ENCODE peak calls at places on chromosomes 13 and 19, in four cellular contexts. G is endothelial cell, A is activated B cell treated with CpG ODN at 0.5 μM for 24 hours, I is AG04450. P is an unnamed sample.

GRCh38 chr13:90615236-90615635 is 732.3 kb upstream of the MIR17HG start:
- DNase-seq in A (no peak), I (no peak), G (no peak), P (no peak)

GRCh38 chr19:30681162-30681996 is 309.2 kb downstream of the ZNF536 start:
- DNase-seq in A (no peak), G (no peak), I (no peak), P (no peak)

GRCh38 chr19:2503521-2504109 is 27.7 kb downstream of the GADD45B start:
- DNase-seq in I (no peak), A (no peak), G (no peak), P (no peak)

GRCh38 chr13:98509271-98510155 is 67.4 kb downstream of the STK24 start:
- DNase-seq in I (peak; percentile 59), G (no peak), A (no peak), P (no peak)

GRCh38 chr13:101150998-101151397 is 265.3 kb downstream of the NALCN start:
- DNase-seq in I (no peak), A (no peak), G (no peak), P (no peak)

GRCh38 chr13:45737571-45738002 is 35.5 kb downstream of the CBY2 start:
- DNase-seq in I (no peak), A (no peak), G (no peak), P (no peak)

GRCh38 chr13:46184277-46184699 is 2.3 kb upstream of the LCP1 start:
- DNase-seq in A (peak; percentile 61), I (no peak), G (peak; percentile 55), P (peak; percentile 33)

GRCh38 chr19:56142087-56142787 is 1.1 kb downstream of the ZNF444 start:
- DNase-seq in I (no peak), G (no peak), A (no peak), P (no peak)

GRCh38 chr19:28864577-28865042 is 348.3 kb downstream of the UQCRFS1 start:
- DNase-seq in I (no peak), A (no peak), G (no peak), P (no peak)

GRCh38 chr19:3154957-3155736 is 19.3 kb downstream of the GNA15 start:
- DNase-seq in I (peak; percentile 93), G (peak; percentile 73), A (peak; percentile 62), P (no peak)

GRCh38 chr13:113083402-113084061 is 22.1 kb upstream of the F7 start:
- DNase-seq in G (no peak), A (no peak), I (no peak), P (no peak)

GRCh38 chr19:28940751-28941500 is 272.0 kb downstream of the UQCRFS1 start:
- DNase-seq in I (no peak), G (no peak), A (no peak), P (no peak)

GRCh38 chr13:112837371-112838037 is 131.5 kb upstream of the MCF2L start:
- DNase-seq in I (no peak), G (no peak), A (no peak), P (no peak)

GRCh38 chr13:99308481-99309087 is 1.4 kb upstream of the GPR183 start:
- DNase-seq in G (no peak), I (no peak), A (no peak), P (no peak)

GRCh38 chr13:89227356-89227755 is 1556.2 kb downstream of the SLITRK5 start:
- DNase-seq in I (no peak), A (no peak), G (no peak), P (no peak)

GRCh38 chr13:97113231-97114001 is 108.7 kb upstream of the MBNL2 start:
- DNase-seq in I (no peak), G (no peak), A (no peak), P (no peak)

GRCh38 chr13:91046715-91047327 is 300.7 kb upstream of the MIR17HG start:
- DNase-seq in I (no peak), A (no peak), G (no peak), P (no peak)

GRCh38 chr13:27014406-27015359 is 156.9 kb downstream of the USP12 start:
- DNase-seq in G (no peak), A (no peak), I (no peak), P (no peak)

GRCh38 chr19:36377541-36378178 is 1.3 kb downstream of the ZFP14 start:
- DNase-seq in A (no peak), G (no peak), I (no peak), P (no peak)

GRCh38 chr13:28584873-28585317 is 74.0 kb upstream of the POMP start:
- DNase-seq in A (no peak), I (peak; percentile 13), G (no peak), P (no peak)

GRCh38 chr13:97275265-97275664 is 53.1 kb downstream of the MBNL2 start:
- DNase-seq in I (no peak), A (no peak), G (no peak), P (no peak)

GRCh38 chr13:64234255-64234654 is 2818.6 kb upstream of the PCDH20 start:
- DNase-seq in I (no peak), A (no peak), G (no peak), P (no peak)

GRCh38 chr13:98959775-98960325 is 18.0 kb downstream of the DOCK9 start:
- DNase-seq in I (no peak), G (no peak), A (no peak), P (no peak)

GRCh38 chr19:55467236-55468053 is 2.9 kb upstream of the C19orf85 start:
- DNase-seq in I (no peak), A (peak; percentile 73), G (peak; percentile 78), P (peak; percentile 75)

GRCh38 chr19:27652796-27653195 is 1560.2 kb downstream of the UQCRFS1 start:
- DNase-seq in A (no peak), I (no peak), G (no peak), P (no peak)

GRCh38 chr13:34931572-34931971 is 10.5 kb upstream of the NBEA start:
- DNase-seq in I (no peak), G (no peak), A (no peak), P (no peak)

GRCh38 chr19:21593934-21594844 is 88.8 kb downstream of the ZNF429 start:
- DNase-seq in A (no peak), I (no peak), G (no peak), P (no peak)

GRCh38 chr19:14112809-14113385 is 4.7 kb downstream of the PRKACA start:
- DNase-seq in A (no peak), I (no peak), G (no peak), P (no peak)

GRCh38 chr13:109569938-109570711 is 216.3 kb downstream of the IRS2 start:
- DNase-seq in A (no peak), I (no peak), G (no peak), P (no peak)

GRCh38 chr19:9885077-9885552 is 50.0 kb downstream of the PIN1 start:
- DNase-seq in I (no peak), A (no peak), G (peak; percentile 9), P (no peak)

GRCh38 chr13:80360298-80360827 is 19.4 kb upstream of the SPRY2 start:
- DNase-seq in A (no peak), G (no peak), I (no peak), P (no peak)

GRCh38 chr19:14435320-14436050 is 2.4 kb downstream of the PKN1 start:
- DNase-seq in I (no peak), G (no peak), A (no peak), P (no peak)

GRCh38 chr13:103203750-103204330 is 137.6 kb upstream of the SLC10A2 start:
- DNase-seq in I (no peak), A (no peak), G (no peak), P (no peak)
- TF ChIP-seq CTCF in I (no peak), A (no peak), G (no peak), P (no peak)

GRCh38 chr13:110801044-110801443 is 87.5 kb downstream of the ING1 start:
- DNase-seq in A (no peak), I (no peak), G (no peak), P (no peak)
- TF ChIP-seq CTCF in A (no peak), I (no peak), G (no peak), P (no peak)

GRCh38 chr13:48862572-48862971 is 113.1 kb upstream of the FNDC3A start:
- DNase-seq in A (no peak), G (no peak), I (no peak), P (no peak)
- TF ChIP-seq CTCF in A (no peak), G (no peak), I (no peak), P (no peak)

DNA sequence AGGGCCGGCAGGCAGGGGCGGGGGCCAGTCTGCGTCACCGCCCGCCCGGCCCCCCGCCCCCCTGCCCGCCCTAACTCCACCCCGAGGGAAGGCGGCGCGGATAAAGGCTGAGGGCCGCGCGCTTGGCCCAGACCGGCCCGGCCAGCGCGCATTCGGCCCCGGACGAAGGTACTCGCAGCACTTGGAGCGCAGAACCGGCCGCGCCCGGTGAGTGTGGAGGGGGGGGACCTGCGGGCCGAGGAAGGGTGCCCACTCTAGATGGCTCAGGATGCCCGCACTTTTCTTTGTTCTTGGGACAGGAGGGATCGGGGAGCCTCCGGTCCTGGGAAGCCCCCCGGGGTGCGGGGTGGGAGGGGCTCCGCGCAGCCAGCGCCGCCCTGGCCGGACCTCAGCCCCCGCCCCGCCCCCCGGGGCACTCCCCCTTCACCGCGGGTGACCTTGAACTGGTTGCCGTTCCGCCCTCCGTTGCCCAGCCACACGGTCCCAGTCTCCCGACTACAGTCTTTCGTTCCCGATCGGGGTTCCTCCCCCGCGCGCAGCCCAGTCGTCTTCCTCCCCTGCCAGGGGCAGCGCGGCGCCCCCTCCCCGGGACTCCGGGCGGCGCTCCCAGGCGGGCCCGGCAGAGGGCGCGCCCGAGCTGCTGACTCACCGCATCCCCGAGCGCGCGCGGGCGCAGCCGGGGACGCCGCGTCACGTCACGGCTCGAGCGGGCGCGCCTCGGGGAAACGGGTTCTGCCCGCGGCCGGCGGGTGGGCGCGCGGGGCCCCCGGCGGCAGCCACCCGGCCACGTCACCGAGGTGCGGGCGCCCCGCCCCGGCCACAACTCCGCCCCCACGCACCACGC is at the start of gene MIDN:
- DNase-seq in A (peak; percentile 91), G (peak; percentile 86), I (no peak), P (peak; percentile 83)
- TF ChIP-seq CTCF in A (peak; percentile 33), G (peak; percentile 78), I (peak; percentile 55), P (peak; percentile 86)

GRCh38 chr19:19185853-19186728 is 5.9 kb downstream of the BORCS8 start:
- DNase-seq in A (no peak), G (peak; percentile 70), I (no peak), P (peak; percentile 61)
- TF ChIP-seq CTCF in A (no peak), G (peak; percentile 83), I (peak; percentile 64), P (peak; percentile 69)

GRCh38 chr13:31793246-31793645 is 53.9 kb downstream of the RXFP2 start:
- DNase-seq in A (no peak), G (no peak), I (peak; percentile 3), P (no peak)

GRCh38 chr13:31798189-31798588 is 58.9 kb downstream of the RXFP2 start:
- DNase-seq in I (no peak), G (no peak), A (no peak), P (no peak)

GRCh38 chr13:31794452-31794851 is 55.1 kb downstream of the RXFP2 start:
- DNase-seq in I (no peak), G (no peak), A (no peak), P (no peak)

GRCh38 chr13:31801088-31801487 is 61.8 kb downstream of the RXFP2 start:
- DNase-seq in I (no peak), A (no peak), G (no peak), P (no peak)

GRCh38 chr13:31797154-31797775 is 57.9 kb downstream of the RXFP2 start:
- DNase-seq in I (peak; percentile 2), G (no peak), A (no peak), P (no peak)
- TF ChIP-seq CTCF in I (peak; percentile 57), G (no peak), A (no peak), P (peak; percentile 53)

GRCh38 chr19:50162988-50163387 is at the start of gene IZUMO2:
- DNase-seq in A (no peak), I (no peak), G (no peak), P (no peak)
- TF ChIP-seq CTCF in A (no peak), I (no peak), G (no peak), P (no peak)